ENCODE peak calls at places on chromosomes 4 and X, in seven cellular contexts. O, T, P, E, W, A and M are unnamed samples.

GRCh38 chrX:33415454-33415853 is 204.1 kb upstream of the DMD start:
- DNase-seq in O (no peak), T (no peak), P (no peak), E (no peak), W (no peak), A (no peak), M (no peak)

GRCh38 chr4:32499176-32499575 is 1779.0 kb downstream of the PCDH7 start:
- DNase-seq in O (no peak), T (no peak), P (no peak), E (no peak), W (no peak), A (no peak), M (no peak)

GRCh38 chrX:42952621-42953020 is 174.7 kb upstream of the PPP1R2C start:
- DNase-seq in O (no peak), T (no peak), P (no peak), E (no peak), W (no peak), A (no peak), M (no peak)

GRCh38 chr4:173367285-173367684 is 3.5 kb upstream of the SAP30 start:
- DNase-seq in O (no peak), T (no peak), P (no peak), E (no peak), W (no peak), A (peak), M (no peak)

GRCh38 chr4:109368661-109369060 is 65.0 kb upstream of the SEC24B start:
- DNase-seq in O (no peak), T (no peak), P (no peak), E (no peak), W (no peak), A (no peak), M (no peak)

GRCh38 chr4:142512161-142512560 is 333.9 kb downstream of the INPP4B start:
- DNase-seq in O (no peak), T (no peak), P (no peak), E (no peak), W (no peak), A (peak), M (no peak)

GRCh38 chr4:37591349-37591748 is 94.8 kb downstream of the RELL1 start:
- DNase-seq in O (no peak), T (no peak), P (no peak), E (no peak), W (no peak), A (no peak), M (no peak)

GRCh38 chr4:40245794-40246546 is 49.1 kb downstream of the RHOH start:
- DNase-seq in O (no peak), T (no peak), P (no peak), E (no peak), W (no peak), A (no peak), M (no peak)

GRCh38 chrX:53281321-53281822 is at the start of gene IQSEC2:
- DNase-seq in O (no peak), T (peak), P (peak), E (no peak), W (peak), A (peak), M (peak)

GRCh38 chrX:113412106-113412505 is 571.5 kb upstream of the AMOT start:
- DNase-seq in O (no peak), T (no peak), P (no peak), E (no peak), W (no peak), A (no peak), M (no peak)

GRCh38 chr4:139229534-139230039 is 50.4 kb downstream of the MGARP start:
- DNase-seq in O (no peak), T (peak), P (peak), E (no peak), W (peak), A (peak), M (no peak)

GRCh38 chrX:66633541-66633940 is 5.3 kb downstream of the EDA2R start:
- DNase-seq in O (no peak), T (no peak), P (no peak), E (no peak), W (no peak), A (peak), M (peak)

GRCh38 chr4:183783933-183784622 is 121.0 kb upstream of the STOX2 start:
- DNase-seq in O (no peak), T (peak), P (no peak), E (no peak), W (no peak), A (peak), M (no peak)

GRCh38 chrX:130704053-130705038 is 198.7 kb downstream of the ENOX2 start:
- DNase-seq in O (no peak), T (no peak), P (no peak), E (no peak), W (no peak), A (peak), M (peak)